ENCODE peak calls at places on chromosomes 13 and 19, in nine cellular contexts. One of them, this sample, is unnamed.

GRCh38 chr19:18233224-18233825 is 7.1 kb upstream of the PDE4C start:
- ATAC-seq in heart right ventricle: no peak
- ATAC-seq in heart left ventricle: no peak
- ATAC-seq in lower lobe of right lung: peak; percentile 76
- ATAC-seq in Right ventricle myocardium inferior: no peak
- ATAC-seq in SK-N-SH treated with all-trans-retinoic acid at 6 μM for 48 hours: peak; percentile 86
- ATAC-seq in activated naive CD8-positive, alpha-beta T cell treated with anti-CD3 and anti-CD28 coated beads, Interleukin-2, amount 10 ng/mL, durations not matched to agents 7 days and 5 days: peak; percentile 67
- ATAC-seq in K562: peak; percentile 96
- ATAC-seq in left cardiac atrium: peak; percentile 68
- ATAC-seq in this sample: peak; percentile 26

GRCh38 chr13:36082806-36083205 is 48.4 kb downstream of the DCLK1 start:
- ATAC-seq in K562: no peak
- ATAC-seq in lower lobe of right lung: no peak
- ATAC-seq in heart left ventricle: no peak
- ATAC-seq in left cardiac atrium: no peak
- ATAC-seq in SK-N-SH treated with all-trans-retinoic acid at 6 μM for 48 hours: no peak
- ATAC-seq in Right ventricle myocardium inferior: no peak
- ATAC-seq in activated naive CD8-positive, alpha-beta T cell treated with anti-CD3 and anti-CD28 coated beads, Interleukin-2, amount 10 ng/mL, durations not matched to agents 7 days and 5 days: no peak
- ATAC-seq in heart right ventricle: no peak
- ATAC-seq in this sample: no peak

GRCh38 chr19:10118960-10119359 is 739 bp downstream of the EIF3G start:
- ATAC-seq in lower lobe of right lung: no peak
- ATAC-seq in SK-N-SH treated with all-trans-retinoic acid at 6 μM for 48 hours: no peak
- ATAC-seq in left cardiac atrium: no peak
- ATAC-seq in heart right ventricle: no peak
- ATAC-seq in heart left ventricle: no peak
- ATAC-seq in Right ventricle myocardium inferior: no peak
- ATAC-seq in activated naive CD8-positive, alpha-beta T cell treated with anti-CD3 and anti-CD28 coated beads, Interleukin-2, amount 10 ng/mL, durations not matched to agents 7 days and 5 days: no peak
- ATAC-seq in K562: peak; percentile 18
- ATAC-seq in this sample: no peak

GRCh38 chr19:57563547-57563946 is 3.9 kb upstream of the ZNF550 start:
- ATAC-seq in heart right ventricle: no peak
- ATAC-seq in activated naive CD8-positive, alpha-beta T cell treated with anti-CD3 and anti-CD28 coated beads, Interleukin-2, amount 10 ng/mL, durations not matched to agents 7 days and 5 days: no peak
- ATAC-seq in left cardiac atrium: no peak
- ATAC-seq in K562: no peak
- ATAC-seq in lower lobe of right lung: no peak
- ATAC-seq in SK-N-SH treated with all-trans-retinoic acid at 6 μM for 48 hours: no peak
- ATAC-seq in Right ventricle myocardium inferior: no peak
- ATAC-seq in heart left ventricle: no peak
- ATAC-seq in this sample: no peak

GRCh38 chr19:8116437-8117293 is 32.7 kb downstream of the FBN3 start:
- ATAC-seq in Right ventricle myocardium inferior: no peak
- ATAC-seq in lower lobe of right lung: no peak
- ATAC-seq in heart left ventricle: no peak
- ATAC-seq in activated naive CD8-positive, alpha-beta T cell treated with anti-CD3 and anti-CD28 coated beads, Interleukin-2, amount 10 ng/mL, durations not matched to agents 7 days and 5 days: no peak
- ATAC-seq in K562: no peak
- ATAC-seq in left cardiac atrium: no peak
- ATAC-seq in SK-N-SH treated with all-trans-retinoic acid at 6 μM for 48 hours: no peak
- ATAC-seq in heart right ventricle: no peak
- ATAC-seq in this sample: no peak

GRCh38 chr19:42360787-42361544 is 29.1 kb downstream of the CNFN start:
- ATAC-seq in Right ventricle myocardium inferior: no peak
- ATAC-seq in left cardiac atrium: no peak
- ATAC-seq in activated naive CD8-positive, alpha-beta T cell treated with anti-CD3 and anti-CD28 coated beads, Interleukin-2, amount 10 ng/mL, durations not matched to agents 7 days and 5 days: no peak
- ATAC-seq in K562: peak; percentile 69
- ATAC-seq in heart left ventricle: no peak
- ATAC-seq in lower lobe of right lung: no peak
- ATAC-seq in SK-N-SH treated with all-trans-retinoic acid at 6 μM for 48 hours: no peak
- ATAC-seq in heart right ventricle: no peak
- ATAC-seq in this sample: no peak

GRCh38 chr13:99218545-99218944 is 17.9 kb downstream of the UBAC2 start:
- ATAC-seq in activated naive CD8-positive, alpha-beta T cell treated with anti-CD3 and anti-CD28 coated beads, Interleukin-2, amount 10 ng/mL, durations not matched to agents 7 days and 5 days: no peak
- ATAC-seq in Right ventricle myocardium inferior: peak; percentile 83
- ATAC-seq in lower lobe of right lung: peak; percentile 57
- ATAC-seq in left cardiac atrium: peak; percentile 61
- ATAC-seq in SK-N-SH treated with all-trans-retinoic acid at 6 μM for 48 hours: no peak
- ATAC-seq in K562: peak; percentile 46
- ATAC-seq in heart right ventricle: peak; percentile 47
- ATAC-seq in heart left ventricle: peak; percentile 84
- ATAC-seq in this sample: no peak

GRCh38 chr13:94196426-94196825 is 283.1 kb downstream of the DCT start:
- ATAC-seq in heart left ventricle: no peak
- ATAC-seq in SK-N-SH treated with all-trans-retinoic acid at 6 μM for 48 hours: no peak
- ATAC-seq in left cardiac atrium: no peak
- ATAC-seq in heart right ventricle: no peak
- ATAC-seq in lower lobe of right lung: peak; percentile 63
- ATAC-seq in K562: no peak
- ATAC-seq in activated naive CD8-positive, alpha-beta T cell treated with anti-CD3 and anti-CD28 coated beads, Interleukin-2, amount 10 ng/mL, durations not matched to agents 7 days and 5 days: no peak
- ATAC-seq in Right ventricle myocardium inferior: no peak
- ATAC-seq in this sample: no peak

GRCh38 chr13:97460004-97460756 is 26.2 kb downstream of the RAP2A start:
- ATAC-seq in lower lobe of right lung: no peak
- ATAC-seq in activated naive CD8-positive, alpha-beta T cell treated with anti-CD3 and anti-CD28 coated beads, Interleukin-2, amount 10 ng/mL, durations not matched to agents 7 days and 5 days: no peak
- ATAC-seq in heart right ventricle: no peak
- ATAC-seq in heart left ventricle: no peak
- ATAC-seq in SK-N-SH treated with all-trans-retinoic acid at 6 μM for 48 hours: no peak
- ATAC-seq in K562: no peak
- ATAC-seq in left cardiac atrium: peak; percentile 57
- ATAC-seq in Right ventricle myocardium inferior: peak; percentile 59
- ATAC-seq in this sample: no peak

This sample was measured in gastroesophageal sphincter.